ENCODE peak calls at places on chromosomes 12 and 14, in nine cellular contexts. One of them, this sample, is unnamed.

GRCh38 chr12:124392271-124392990 is 97.5 kb downstream of the RFLNA start:
- DNase-seq in IMR-90: peak; percentile 45
- DNase-seq in astrocyte of the cerebellum: no peak
- DNase-seq in heart left ventricle: peak; percentile 61
- DNase-seq in astrocyte of the spinal cord: peak; percentile 77
- DNase-seq in A549: peak; percentile 92
- DNase-seq in foreskin fibroblast: peak; percentile 58
- DNase-seq in cardiac fibroblast: no peak
- DNase-seq in fibroblast of pulmonary artery: peak; percentile 39
- DNase-seq in this sample: no peak

GRCh38 chr12:124759841-124760508 is 103.7 kb downstream of the SCARB1 start:
- DNase-seq in astrocyte of the spinal cord: no peak
- DNase-seq in A549: peak; percentile 54
- DNase-seq in IMR-90: no peak
- DNase-seq in astrocyte of the cerebellum: no peak
- DNase-seq in heart left ventricle: peak; percentile 60
- DNase-seq in fibroblast of pulmonary artery: no peak
- DNase-seq in foreskin fibroblast: no peak
- DNase-seq in cardiac fibroblast: no peak
- DNase-seq in this sample: no peak

GRCh38 chr12:63848450-63848849 is 4.0 kb downstream of the SRGAP1 start:
- DNase-seq in IMR-90: no peak
- DNase-seq in A549: no peak
- DNase-seq in astrocyte of the cerebellum: no peak
- DNase-seq in foreskin fibroblast: no peak
- DNase-seq in heart left ventricle: no peak
- DNase-seq in fibroblast of pulmonary artery: no peak
- DNase-seq in cardiac fibroblast: no peak
- DNase-seq in astrocyte of the spinal cord: no peak
- DNase-seq in this sample: no peak

GRCh38 chr12:86774841-86775386 is 518.7 kb upstream of the MGAT4C start:
- DNase-seq in A549: peak; percentile 8
- DNase-seq in heart left ventricle: no peak
- DNase-seq in fibroblast of pulmonary artery: peak; percentile 48
- DNase-seq in cardiac fibroblast: peak; percentile 45
- DNase-seq in astrocyte of the cerebellum: no peak
- DNase-seq in foreskin fibroblast: peak; percentile 8
- DNase-seq in IMR-90: peak; percentile 60
- DNase-seq in astrocyte of the spinal cord: peak; percentile 16
- DNase-seq in this sample: no peak

GRCh38 chr12:57491393-57492280 is 3.8 kb downstream of the MARS1 start:
- DNase-seq in fibroblast of pulmonary artery: no peak
- DNase-seq in heart left ventricle: no peak
- DNase-seq in astrocyte of the spinal cord: no peak
- DNase-seq in foreskin fibroblast: no peak
- DNase-seq in A549: peak; percentile 56
- DNase-seq in IMR-90: no peak
- DNase-seq in cardiac fibroblast: no peak
- DNase-seq in astrocyte of the cerebellum: no peak
- DNase-seq in this sample: no peak

GRCh38 chr12:55687746-55688145 is 20.0 kb downstream of the ITGA7 start:
- DNase-seq in astrocyte of the spinal cord: no peak
- DNase-seq in astrocyte of the cerebellum: no peak
- DNase-seq in heart left ventricle: no peak
- DNase-seq in cardiac fibroblast: no peak
- DNase-seq in foreskin fibroblast: no peak
- DNase-seq in fibroblast of pulmonary artery: no peak
- DNase-seq in A549: no peak
- DNase-seq in IMR-90: no peak
- DNase-seq in this sample: no peak

GRCh38 chr12:9090220-9090619 is 25.5 kb downstream of the A2M start:
- DNase-seq in fibroblast of pulmonary artery: no peak
- DNase-seq in heart left ventricle: no peak
- DNase-seq in astrocyte of the cerebellum: no peak
- DNase-seq in cardiac fibroblast: no peak
- DNase-seq in A549: no peak
- DNase-seq in foreskin fibroblast: no peak
- DNase-seq in IMR-90: no peak
- DNase-seq in astrocyte of the spinal cord: no peak
- DNase-seq in this sample: no peak

GRCh38 chr12:115135800-115136211 is 451.8 kb upstream of the TBX3 start:
- DNase-seq in IMR-90: peak; percentile 49
- DNase-seq in fibroblast of pulmonary artery: peak; percentile 90
- DNase-seq in foreskin fibroblast: peak; percentile 82
- DNase-seq in heart left ventricle: peak; percentile 80
- DNase-seq in astrocyte of the spinal cord: peak; percentile 54
- DNase-seq in A549: peak; percentile 35
- DNase-seq in cardiac fibroblast: peak; percentile 84
- DNase-seq in astrocyte of the cerebellum: no peak
- DNase-seq in this sample: peak; percentile 75

GRCh38 chr12:10771132-10771733 is 31.2 kb downstream of the TAS2R7 start:
- DNase-seq in astrocyte of the cerebellum: peak; percentile 42
- DNase-seq in IMR-90: peak; percentile 51
- DNase-seq in heart left ventricle: no peak
- DNase-seq in astrocyte of the spinal cord: peak; percentile 48
- DNase-seq in A549: peak; percentile 44
- DNase-seq in fibroblast of pulmonary artery: peak; percentile 74
- DNase-seq in foreskin fibroblast: peak; percentile 61
- DNase-seq in cardiac fibroblast: peak; percentile 62
- DNase-seq in this sample: peak; percentile 18

GRCh38 chr14:51776102-51776894 is 84.1 kb upstream of the GNG2 start:
- DNase-seq in fibroblast of pulmonary artery: peak; percentile 85
- DNase-seq in A549: peak; percentile 78
- DNase-seq in astrocyte of the cerebellum: peak; percentile 58
- DNase-seq in heart left ventricle: peak; percentile 60
- DNase-seq in astrocyte of the spinal cord: peak; percentile 69
- DNase-seq in IMR-90: peak; percentile 68
- DNase-seq in foreskin fibroblast: peak; percentile 85
- DNase-seq in cardiac fibroblast: peak; percentile 86
- DNase-seq in this sample: no peak

GRCh38 chr12:108918206-108918605 is 38.3 kb downstream of the DAO start:
- DNase-seq in A549: no peak
- DNase-seq in IMR-90: no peak
- DNase-seq in astrocyte of the cerebellum: no peak
- DNase-seq in heart left ventricle: no peak
- DNase-seq in foreskin fibroblast: no peak
- DNase-seq in fibroblast of pulmonary artery: no peak
- DNase-seq in astrocyte of the spinal cord: no peak
- DNase-seq in cardiac fibroblast: no peak
- DNase-seq in this sample: no peak

GRCh38 chr12:84607170-84607569 is 305.4 kb downstream of the SLC6A15 start:
- DNase-seq in fibroblast of pulmonary artery: no peak
- DNase-seq in IMR-90: no peak
- DNase-seq in astrocyte of the cerebellum: no peak
- DNase-seq in A549: no peak
- DNase-seq in heart left ventricle: no peak
- DNase-seq in astrocyte of the spinal cord: no peak
- DNase-seq in cardiac fibroblast: no peak
- DNase-seq in foreskin fibroblast: no peak
- DNase-seq in this sample: no peak

GRCh38 chr14:64515053-64515452 is 10.5 kb downstream of the ZBTB1 start:
- DNase-seq in IMR-90: no peak
- DNase-seq in astrocyte of the spinal cord: no peak
- DNase-seq in heart left ventricle: no peak
- DNase-seq in fibroblast of pulmonary artery: no peak
- DNase-seq in astrocyte of the cerebellum: no peak
- DNase-seq in A549: no peak
- DNase-seq in cardiac fibroblast: no peak
- DNase-seq in foreskin fibroblast: no peak
- DNase-seq in this sample: peak; percentile 99

GRCh38 chr14:64773577-64773976 is 69.4 kb downstream of the PLEKHG3 start:
- DNase-seq in A549: no peak
- DNase-seq in cardiac fibroblast: no peak
- DNase-seq in IMR-90: no peak
- DNase-seq in heart left ventricle: no peak
- DNase-seq in astrocyte of the cerebellum: no peak
- DNase-seq in foreskin fibroblast: no peak
- DNase-seq in fibroblast of pulmonary artery: no peak
- DNase-seq in astrocyte of the spinal cord: no peak
- DNase-seq in this sample: no peak

GRCh38 chr14:26598081-26598671 is 343 bp upstream of the NOVA1 start:
- DNase-seq in A549: peak; percentile 93
- DNase-seq in fibroblast of pulmonary artery: peak; percentile 98
- DNase-seq in astrocyte of the cerebellum: peak; percentile 87
- DNase-seq in cardiac fibroblast: peak; percentile 98
- DNase-seq in astrocyte of the spinal cord: peak; percentile 90
- DNase-seq in IMR-90: peak; percentile 82
- DNase-seq in foreskin fibroblast: peak; percentile 97
- DNase-seq in heart left ventricle: peak; percentile 74
- DNase-seq in this sample: peak; percentile 13
- H3K4me3 ChIP-seq in A549: peak overlapping the region; percentile 60
- H3K4me3 ChIP-seq in fibroblast of pulmonary artery: peak overlapping the region; percentile 77
- H3K4me3 ChIP-seq in astrocyte of the cerebellum: peak overlapping the region; percentile 71
- H3K4me3 ChIP-seq in cardiac fibroblast: peak overlapping the region; percentile 85
- H3K4me3 ChIP-seq in astrocyte of the spinal cord: peak overlapping the region; percentile 78
- H3K4me3 ChIP-seq in IMR-90: peak overlapping the region; percentile 95
- H3K4me3 ChIP-seq in foreskin fibroblast: peak overlapping the region; percentile 42
- H3K4me3 ChIP-seq in heart left ventricle: peak overlapping the region; percentile 63
- H3K4me3 ChIP-seq in this sample: peak overlapping the region; percentile 61

DNA sequence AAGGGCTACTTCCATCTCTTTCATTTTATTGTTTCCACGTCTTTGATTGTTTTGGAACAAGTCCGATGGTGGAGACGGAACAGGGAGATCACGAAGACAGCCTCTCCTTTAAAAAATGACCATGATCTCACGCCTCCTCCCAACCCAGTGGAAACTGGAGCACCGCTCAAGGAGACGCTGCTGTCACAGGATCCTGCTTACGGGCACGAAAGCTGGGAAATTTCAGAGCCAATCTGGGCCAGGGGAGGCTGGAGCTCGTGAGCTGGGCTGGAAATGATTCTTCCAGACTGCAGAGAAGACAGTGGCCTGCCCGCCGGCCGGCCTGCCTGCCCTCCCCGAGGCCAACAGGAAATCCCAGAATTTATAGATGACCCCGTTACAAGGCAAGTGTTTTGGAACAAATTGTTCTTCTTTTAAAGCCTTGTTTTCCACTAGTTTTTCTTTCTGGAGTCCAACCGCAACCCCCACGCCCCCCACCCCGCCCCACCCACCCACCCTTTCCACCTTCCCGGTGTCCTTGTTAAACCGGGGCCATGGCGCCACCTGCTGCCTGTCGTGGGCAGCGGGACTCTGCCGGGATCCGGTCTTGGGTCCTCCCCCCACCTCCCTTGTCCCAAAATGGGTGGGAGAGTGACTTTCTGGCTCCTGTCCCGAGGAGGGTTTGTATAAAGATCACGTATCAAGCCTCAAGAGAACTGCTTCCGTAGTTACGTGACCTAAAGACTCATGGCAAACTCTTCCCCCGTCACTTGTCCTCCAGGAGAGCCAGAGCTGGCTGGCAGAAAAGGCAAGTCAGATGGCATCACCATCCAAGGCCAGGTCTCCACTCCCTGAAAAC is 40.3 kb downstream of the MAP1LC3B2 start:
- DNase-seq in IMR-90: peak; percentile 58
- DNase-seq in astrocyte of the spinal cord: peak; percentile 81
- DNase-seq in A549: peak; percentile 79
- DNase-seq in cardiac fibroblast: peak; percentile 91
- DNase-seq in foreskin fibroblast: peak; percentile 90
- DNase-seq in heart left ventricle: peak; percentile 83
- DNase-seq in astrocyte of the cerebellum: peak; percentile 24
- DNase-seq in fibroblast of pulmonary artery: peak; percentile 77
- DNase-seq in this sample: no peak
- TF ChIP-seq CTCF in IMR-90: peak; percentile 61
- TF ChIP-seq CTCF in astrocyte of the spinal cord: peak; percentile 74
- TF ChIP-seq CTCF in A549: peak; percentile 69
- TF ChIP-seq CTCF in cardiac fibroblast: peak; percentile 71
- TF ChIP-seq CTCF in foreskin fibroblast: peak; percentile 57
- TF ChIP-seq CTCF in heart left ventricle: peak; percentile 74
- TF ChIP-seq CTCF in astrocyte of the cerebellum: peak; percentile 64
- TF ChIP-seq CTCF in fibroblast of pulmonary artery: peak; percentile 63
- TF ChIP-seq CTCF in this sample: peak; percentile 84

GRCh38 chr12:97425380-97425779 is 37.2 kb upstream of the RMST start:
- DNase-seq in IMR-90: no peak
- DNase-seq in astrocyte of the cerebellum: no peak
- DNase-seq in A549: no peak
- DNase-seq in astrocyte of the spinal cord: no peak
- DNase-seq in heart left ventricle: no peak
- DNase-seq in cardiac fibroblast: no peak
- DNase-seq in foreskin fibroblast: no peak
- DNase-seq in fibroblast of pulmonary artery: no peak
- DNase-seq in this sample: no peak
- H3K4me3 ChIP-seq in IMR-90: no peak overlapping the region
- H3K4me3 ChIP-seq in astrocyte of the cerebellum: no peak overlapping the region
- H3K4me3 ChIP-seq in A549: no peak overlapping the region
- H3K4me3 ChIP-seq in astrocyte of the spinal cord: no peak overlapping the region
- H3K4me3 ChIP-seq in heart left ventricle: no peak overlapping the region
- H3K4me3 ChIP-seq in cardiac fibroblast: no peak overlapping the region
- H3K4me3 ChIP-seq in foreskin fibroblast: no peak overlapping the region
- H3K4me3 ChIP-seq in fibroblast of pulmonary artery: no peak overlapping the region
- H3K4me3 ChIP-seq in this sample: no peak overlapping the region

GRCh38 chr14:34111933-34112332 is 161.1 kb upstream of the EGLN3 start:
- DNase-seq in astrocyte of the spinal cord: no peak
- DNase-seq in IMR-90: no peak
- DNase-seq in cardiac fibroblast: no peak
- DNase-seq in A549: peak; percentile 12
- DNase-seq in foreskin fibroblast: no peak
- DNase-seq in fibroblast of pulmonary artery: no peak
- DNase-seq in astrocyte of the cerebellum: no peak
- DNase-seq in heart left ventricle: no peak
- DNase-seq in this sample: no peak
- TF ChIP-seq CTCF in astrocyte of the spinal cord: no peak
- TF ChIP-seq CTCF in IMR-90: no peak
- TF ChIP-seq CTCF in cardiac fibroblast: no peak
- TF ChIP-seq CTCF in A549: no peak
- TF ChIP-seq CTCF in foreskin fibroblast: no peak
- TF ChIP-seq CTCF in fibroblast of pulmonary artery: no peak
- TF ChIP-seq CTCF in astrocyte of the cerebellum: no peak
- TF ChIP-seq CTCF in heart left ventricle: no peak
- TF ChIP-seq CTCF in this sample: no peak

GRCh38 chr12:23950775-23951391 is 1.4 kb upstream of the SOX5 start:
- DNase-seq in A549: no peak
- DNase-seq in foreskin fibroblast: no peak
- DNase-seq in astrocyte of the cerebellum: no peak
- DNase-seq in cardiac fibroblast: peak; percentile 20
- DNase-seq in heart left ventricle: no peak
- DNase-seq in fibroblast of pulmonary artery: peak; percentile 11
- DNase-seq in astrocyte of the spinal cord: peak; percentile 18
- DNase-seq in IMR-90: peak; percentile 17
- DNase-seq in this sample: no peak
- H3K4me3 ChIP-seq in A549: no peak overlapping the region
- H3K4me3 ChIP-seq in foreskin fibroblast: peak overlapping the region; percentile 24
- H3K4me3 ChIP-seq in astrocyte of the cerebellum: peak overlapping the region; percentile 48
- H3K4me3 ChIP-seq in cardiac fibroblast: peak overlapping the region; percentile 25
- H3K4me3 ChIP-seq in heart left ventricle: peak overlapping the region; percentile 31
- H3K4me3 ChIP-seq in fibroblast of pulmonary artery: peak overlapping the region; percentile 46
- H3K4me3 ChIP-seq in astrocyte of the spinal cord: peak overlapping the region; percentile 51
- H3K4me3 ChIP-seq in IMR-90: peak overlapping the region; percentile 66
- H3K4me3 ChIP-seq in this sample: no peak overlapping the region

This sample was measured in LNCaP clone FGC.